ENCODE peak calls at places on chromosomes 6 and 20, in five cellular contexts. N is RPMI7951, T is transverse colon, W is A172, M is iPS-NIHi11. O is an unnamed sample.

GRCh38 chr6:138981416-138981815 is 6.6 kb downstream of the REPS1 start:
- DNase-seq in W (no peak), M (no peak), N (no peak), T (no peak), O (no peak)

GRCh38 chr6:152189736-152190135 is 382.3 kb downstream of the ESR1 start:
- DNase-seq in N (no peak), M (no peak), T (no peak), W (no peak), O (no peak)

GRCh38 chr6:17417817-17418216 is 24.4 kb downstream of the CAP2 start:
- DNase-seq in W (peak), N (peak), T (no peak), M (peak), O (peak)

GRCh38 chr6:86706449-86706848 is 230.9 kb upstream of the HTR1E start:
- DNase-seq in W (no peak), N (no peak), T (no peak), M (peak), O (peak)

GRCh38 chr6:40822619-40823018 is 216.4 kb downstream of the UNC5CL start:
- DNase-seq in T (no peak), N (peak), W (no peak), M (no peak), O (no peak)

GRCh38 chr20:36181934-36182603 is 27.5 kb downstream of the EPB41L1 start:
- DNase-seq in T (no peak), M (no peak), W (peak), N (peak), O (no peak)

GRCh38 chr6:42314571-42314950 is 96.9 kb upstream of the MRPS10 start:
- DNase-seq in M (no peak), N (peak), T (no peak), W (peak), O (peak)

GRCh38 chr6:36029464-36029863 is 1.9 kb downstream of the MAPK14 start:
- DNase-seq in W (no peak), M (no peak), N (peak), T (no peak), O (no peak)

GRCh38 chr20:1177680-1178079 is 7.1 kb downstream of the TMEM74B start:
- DNase-seq in N (no peak), M (peak), W (peak), T (no peak), O (peak)

GRCh38 chr20:17614812-17615644 is 45.2 kb downstream of the DSTN start:
- DNase-seq in T (peak), W (no peak), N (no peak), M (peak), O (no peak)

GRCh38 chr6:36028088-36028886 is 679 bp downstream of the MAPK14 start:
- DNase-seq in T (peak), N (peak), W (peak), M (peak), O (peak)

GRCh38 chr6:149271348-149272340 is 45.9 kb upstream of the TAB2 start:
- DNase-seq in N (no peak), W (no peak), M (no peak), T (peak), O (no peak)

GRCh38 chr6:130466744-130467052 is 100.9 kb downstream of the TMEM200A start:
- DNase-seq in N (peak), M (no peak), T (no peak), W (peak), O (no peak)

GRCh38 chr6:169520104-169520503 is 181.7 kb downstream of the WDR27 start:
- DNase-seq in N (peak), M (no peak), T (no peak), W (peak), O (no peak)

GRCh38 chr6:161186173-161186769 is 87.6 kb downstream of the AGPAT4 start:
- DNase-seq in M (no peak), W (peak), N (peak), T (peak), O (no peak)

GRCh38 chr6:152267967-152268845 is 369.0 kb downstream of the SYNE1 start:
- DNase-seq in W (no peak), T (no peak), N (peak), M (peak), O (peak)

GRCh38 chr6:90350689-90351554 is 54.3 kb upstream of the BACH2 start:
- DNase-seq in W (no peak), M (no peak), N (no peak), T (no peak), O (no peak)

GRCh38 chr6:24205020-24205492 is 79.0 kb downstream of the NRSN1 start:
- DNase-seq in W (peak), N (peak), T (no peak), M (peak), O (peak)

GRCh38 chr6:142886431-142887170 is 58.4 kb downstream of the HIVEP2 start:
- DNase-seq in W (peak), M (no peak), T (no peak), N (peak), O (no peak)

GRCh38 chr20:45337367-45338120 is 10.7 kb downstream of the SDC4 start:
- DNase-seq in N (peak), M (peak), T (peak), W (peak), O (peak)

GRCh38 chr6:105488521-105489212 is 85.8 kb upstream of the PREP start:
- DNase-seq in M (no peak), T (no peak), W (no peak), N (no peak), O (no peak)

GRCh38 chr20:8981482-8981881 is 87.4 kb upstream of the PLCB4 start:
- DNase-seq in T (no peak), W (no peak), M (no peak), N (no peak), O (no peak)